ENCODE peak calls at places on chromosomes 5 and 9, in seven cellular contexts. S, P, V, H, K, F and U are unnamed samples.

GRCh38 chr9:81798606-81799005 is 109.3 kb upstream of the TLE1 start:
- DNase-seq in S (no peak), P (no peak), V (peak), H (no peak), K (no peak), F (no peak), U (peak)

GRCh38 chr5:135738564-135738875 is 95.9 kb upstream of the SLC25A48 start:
- DNase-seq in S (no peak), P (no peak), V (no peak), H (no peak), K (no peak), F (no peak), U (no peak)

GRCh38 chr9:98887918-98888510 is 55.7 kb upstream of the COL15A1 start:
- DNase-seq in S (no peak), P (no peak), V (no peak), H (no peak), K (no peak), F (no peak), U (no peak)

GRCh38 chr5:31640024-31640423 is 1.1 kb downstream of the PDZD2 start:
- DNase-seq in S (no peak), P (no peak), V (no peak), H (no peak), K (no peak), F (peak), U (no peak)

GRCh38 chr5:164206196-164206595 is 700.8 kb downstream of the MAT2B start:
- DNase-seq in S (no peak), P (no peak), V (no peak), H (no peak), K (no peak), F (no peak), U (no peak)

GRCh38 chr9:130078547-130078946 is 24.8 kb downstream of the GPR107 start:
- DNase-seq in S (no peak), P (no peak), V (no peak), H (no peak), K (no peak), F (no peak), U (no peak)

GRCh38 chr5:150180241-150181027 is 9.4 kb upstream of the SLC6A7 start:
- DNase-seq in S (no peak), P (peak), V (no peak), H (no peak), K (no peak), F (no peak), U (peak)

GRCh38 chr9:127583605-127584053 is 28.4 kb upstream of the STXBP1 start:
- DNase-seq in S (no peak), P (no peak), V (peak), H (no peak), K (no peak), F (no peak), U (no peak)

GRCh38 chr5:158967566-158967965 is 132.2 kb downstream of the EBF1 start:
- DNase-seq in S (no peak), P (peak), V (peak), H (no peak), K (no peak), F (no peak), U (no peak)

GRCh38 chr9:133147412-133148271 is 16.1 kb downstream of the GBGT1 start:
- DNase-seq in S (peak), P (peak), V (peak), H (peak), K (peak), F (peak), U (peak)

GRCh38 chr9:15021146-15021545 is 110.9 kb upstream of the FREM1 start:
- DNase-seq in S (no peak), P (no peak), V (no peak), H (no peak), K (no peak), F (no peak), U (no peak)

GRCh38 chr5:462051-462481 is 19.1 kb downstream of the EXOC3 start:
- DNase-seq in S (no peak), P (no peak), V (no peak), H (no peak), K (no peak), F (peak), U (no peak)

GRCh38 chr5:39255406-39255805 is 36.0 kb upstream of the FYB1 start:
- DNase-seq in S (no peak), P (no peak), V (no peak), H (no peak), K (no peak), F (no peak), U (no peak)

GRCh38 chr9:3035594-3036389 is 191.9 kb upstream of the PUM3 start:
- DNase-seq in S (no peak), P (no peak), V (no peak), H (no peak), K (no peak), F (no peak), U (no peak)

GRCh38 chr5:136141561-136141960 is 8.9 kb downstream of the SMAD5 start:
- DNase-seq in S (no peak), P (no peak), V (no peak), H (no peak), K (no peak), F (no peak), U (no peak)

GRCh38 chr5:56463944-56464571 is 230.9 kb upstream of the ANKRD55 start:
- DNase-seq in S (no peak), P (no peak), V (no peak), H (no peak), K (no peak), F (no peak), U (no peak)

GRCh38 chr9:137304383-137305059 is 2.5 kb upstream of the NRARP start:
- DNase-seq in S (no peak), P (no peak), V (no peak), H (peak), K (peak), F (peak), U (no peak)

GRCh38 chr5:532521-533242 is 8.4 kb upstream of the SLC9A3 start:
- DNase-seq in S (no peak), P (no peak), V (no peak), H (no peak), K (no peak), F (no peak), U (no peak)

GRCh38 chr5:115415143-115415491 is 118.7 kb upstream of the CCDC112 start:
- DNase-seq in S (no peak), P (peak), V (no peak), H (no peak), K (no peak), F (no peak), U (peak)

GRCh38 chr5:143757116-143757515 is 54.8 kb upstream of the HMHB1 start:
- DNase-seq in S (no peak), P (no peak), V (peak), H (no peak), K (no peak), F (no peak), U (no peak)

GRCh38 chr5:91306497-91306896 is 76.6 kb downstream of the ARRDC3 start:
- DNase-seq in S (no peak), P (peak), V (peak), H (no peak), K (no peak), F (no peak), U (no peak)

GRCh38 chr5:96590796-96591195 is 71.4 kb upstream of the CAST start:
- DNase-seq in S (no peak), P (peak), V (peak), H (no peak), K (no peak), F (no peak), U (no peak)

GRCh38 chr9:91176426-91176825 is 185.3 kb downstream of the AUH start:
- DNase-seq in S (no peak), P (no peak), V (no peak), H (no peak), K (no peak), F (peak), U (no peak)

GRCh38 chr5:159850192-159850573 is 66.1 kb upstream of the ADRA1B start:
- DNase-seq in S (no peak), P (peak), V (peak), H (no peak), K (no peak), F (no peak), U (peak)